ENCODE peak calls at places on chromosomes 1 and 21, in six cellular contexts. J is NCI-H82; U is stimulated activated effector memory CD8-positive, alpha-beta T cell treated with anti-CD3 and anti-CD28 coated beads, Interleukin-12 subunit alpha, Interleukin-12 subunit beta, amount 100 ng/mL, for 72 hours; L is heart right ventricle; W is AG09309; I is MG63. M is an unnamed sample.

GRCh38 chr1:109619655-109620395 is at the start of gene AMPD2:
- DNase-seq in I (peak), L (peak), U (peak), W (peak), J (peak), M (peak)

GRCh38 chr1:201945863-201946223 is 505 bp downstream of the LMOD1 start:
- DNase-seq in J (peak), U (no peak), I (no peak), W (no peak), L (no peak), M (no peak)

GRCh38 chr1:222095606-222096475 is 354.0 kb upstream of the DUSP10 start:
- DNase-seq in J (peak), W (no peak), L (peak), I (no peak), U (peak), M (peak)

GRCh38 chr21:37047079-37047478 is 25.8 kb downstream of the PIGP start:
- DNase-seq in I (no peak), L (no peak), J (no peak), U (no peak), W (no peak), M (no peak)

GRCh38 chr1:243623831-243624230 is 226.2 kb downstream of the AKT3 start:
- DNase-seq in I (no peak), U (no peak), L (no peak), W (no peak), J (no peak), M (no peak)

GRCh38 chr1:33244809-33245186 is 11.5 kb upstream of the ZNF362 start:
- DNase-seq in I (no peak), W (no peak), L (no peak), J (no peak), U (no peak), M (no peak)

GRCh38 chr1:184627012-184627351 is 127.7 kb downstream of the EDEM3 start:
- DNase-seq in L (no peak), W (no peak), U (no peak), I (no peak), J (no peak), M (no peak)

GRCh38 chr1:27536767-27537166 is 46.8 kb upstream of the WASF2 start:
- DNase-seq in I (peak), J (peak), W (peak), L (peak), U (no peak), M (no peak)

GRCh38 chr1:201248721-201249559 is 34.4 kb upstream of the PKP1 start:
- DNase-seq in J (no peak), L (no peak), I (no peak), U (no peak), W (no peak), M (no peak)

GRCh38 chr1:167440776-167441175 is 77.6 kb downstream of the CD247 start:
- DNase-seq in L (no peak), J (no peak), U (no peak), I (no peak), W (no peak), M (no peak)

GRCh38 chr1:152964536-152964935 is 5.9 kb upstream of the SPRR4 start:
- DNase-seq in J (no peak), U (no peak), W (no peak), L (no peak), I (no peak), M (no peak)

GRCh38 chr1:86914998-86915736 is 732 bp downstream of the HS2ST1 start:
- DNase-seq in J (peak), I (peak), L (peak), U (peak), W (no peak), M (peak)

GRCh38 chr1:155070721-155071556 is 7.4 kb downstream of the EFNA4 start:
- DNase-seq in L (peak), W (no peak), I (no peak), J (peak), U (peak), M (peak)

GRCh38 chr1:101140041-101140718 is 96.6 kb upstream of the S1PR1 start:
- DNase-seq in W (no peak), I (no peak), U (no peak), L (no peak), J (no peak), M (no peak)

GRCh38 chr1:34970220-34970735 is 14.9 kb downstream of the TMEM35B start:
- DNase-seq in L (no peak), I (no peak), U (no peak), W (no peak), J (no peak), M (no peak)

GRCh38 chr1:50605186-50605875 is 182.1 kb upstream of the DMRTA2 start:
- DNase-seq in L (no peak), U (no peak), W (peak), J (peak), I (no peak), M (no peak)

GRCh38 chr1:30853350-30853749 is 55.2 kb downstream of the SDC3 start:
- DNase-seq in U (no peak), I (no peak), J (no peak), L (no peak), W (no peak), M (no peak)

GRCh38 chr1:221419513-221420088 is 322.3 kb downstream of the DUSP10 start:
- DNase-seq in W (peak), J (no peak), I (peak), L (no peak), U (no peak), M (no peak)

GRCh38 chr1:245311887-245312286 is 157.1 kb downstream of the KIF26B start:
- DNase-seq in U (no peak), I (no peak), W (no peak), J (no peak), L (no peak), M (no peak)

GRCh38 chr1:19439464-19440171 is 45.7 kb downstream of the CAPZB start:
- DNase-seq in U (no peak), J (no peak), L (no peak), I (no peak), W (no peak), M (no peak)

GRCh38 chr1:17128361-17128760 is 9.1 kb upstream of the PADI2 start:
- DNase-seq in W (peak), J (no peak), I (peak), U (no peak), L (no peak), M (no peak)

GRCh38 chr1:7046314-7046713 is 261.1 kb downstream of the CAMTA1 start:
- DNase-seq in J (peak), I (peak), L (peak), W (peak), U (no peak), M (no peak)

GRCh38 chr1:212107481-212107880 is 71.9 kb downstream of the DTL start:
- DNase-seq in U (no peak), W (no peak), J (no peak), L (peak), I (no peak), M (no peak)

GRCh38 chr1:160376525-160377131 is 9.8 kb downstream of the NHLH1 start:
- DNase-seq in W (peak), I (no peak), U (no peak), L (peak), J (peak), M (no peak)

GRCh38 chr1:14924012-14924452 is 229.5 kb upstream of the TMEM51 start:
- DNase-seq in L (peak), U (no peak), J (peak), W (no peak), I (peak), M (peak)

GRCh38 chr1:91737650-91738049 is 148.3 kb downstream of the TGFBR3 start:
- DNase-seq in W (no peak), L (no peak), J (no peak), U (no peak), I (no peak), M (no peak)

GRCh38 chr1:30286984-30287839 is 436.2 kb downstream of the MATN1 start:
- DNase-seq in I (no peak), J (no peak), W (no peak), L (no peak), U (no peak), M (no peak)

M was measured in GM12892.